ENCODE peak calls at places on chromosome 4, in seven cellular contexts. One of them, this sample, is unnamed. For H3K4me1, the result is how much of the 10 kb centered on the place peaks cover.

GRCh38 chr4:15577508-15577907 is 77.6 kb downstream of the FBXL5 start:
- DNase-seq in CD8-positive, alpha-beta T cell: no peak
- DNase-seq in upper lobe of right lung: no peak
- DNase-seq in psoas muscle: no peak
- DNase-seq in stomach: no peak
- DNase-seq in keratinocyte: no peak
- DNase-seq in Peyer's patch: no peak
- DNase-seq in this sample: no peak

GRCh38 chr4:109266236-109266635 is 36.2 kb downstream of the COL25A1 start:
- DNase-seq in stomach: no peak
- DNase-seq in psoas muscle: no peak
- DNase-seq in CD8-positive, alpha-beta T cell: no peak
- DNase-seq in Peyer's patch: no peak
- DNase-seq in upper lobe of right lung: no peak
- DNase-seq in keratinocyte: no peak
- DNase-seq in this sample: no peak

GRCh38 chr4:40121515-40121914 is 64.9 kb downstream of the N4BP2 start:
- DNase-seq in keratinocyte: peak
- DNase-seq in Peyer's patch: no peak
- DNase-seq in psoas muscle: no peak
- DNase-seq in stomach: no peak
- DNase-seq in CD8-positive, alpha-beta T cell: no peak
- DNase-seq in upper lobe of right lung: no peak
- DNase-seq in this sample: no peak

GRCh38 chr4:155604718-155605601 is 61.7 kb upstream of the GUCY1A1 start:
- DNase-seq in upper lobe of right lung: no peak
- DNase-seq in stomach: peak
- DNase-seq in CD8-positive, alpha-beta T cell: no peak
- DNase-seq in keratinocyte: no peak
- DNase-seq in Peyer's patch: no peak
- DNase-seq in psoas muscle: no peak
- DNase-seq in this sample: no peak

GRCh38 chr4:139501117-139501516 is 47.2 kb downstream of the RAB33B start:
- DNase-seq in Peyer's patch: no peak
- DNase-seq in upper lobe of right lung: no peak
- DNase-seq in CD8-positive, alpha-beta T cell: no peak
- DNase-seq in stomach: no peak
- DNase-seq in psoas muscle: no peak
- DNase-seq in keratinocyte: no peak
- DNase-seq in this sample: no peak

GRCh38 chr4:106796866-106797265 is 239.2 kb downstream of the DKK2 start:
- DNase-seq in upper lobe of right lung: no peak
- DNase-seq in keratinocyte: no peak
- DNase-seq in stomach: no peak
- DNase-seq in Peyer's patch: no peak
- DNase-seq in psoas muscle: no peak
- DNase-seq in CD8-positive, alpha-beta T cell: no peak
- DNase-seq in this sample: no peak

GRCh38 chr4:142406051-142406549 is 440.0 kb downstream of the INPP4B start:
- DNase-seq in psoas muscle: no peak
- DNase-seq in keratinocyte: no peak
- DNase-seq in stomach: no peak
- DNase-seq in Peyer's patch: no peak
- DNase-seq in CD8-positive, alpha-beta T cell: no peak
- DNase-seq in upper lobe of right lung: no peak
- DNase-seq in this sample: no peak

GRCh38 chr4:170128219-170128804 is 38.6 kb upstream of the AADAT start:
- DNase-seq in Peyer's patch: no peak
- DNase-seq in upper lobe of right lung: no peak
- DNase-seq in keratinocyte: no peak
- DNase-seq in CD8-positive, alpha-beta T cell: no peak
- DNase-seq in stomach: no peak
- DNase-seq in psoas muscle: no peak
- DNase-seq in this sample: no peak

GRCh38 chr4:74109116-74109791 is 10.3 kb upstream of the CXCL2 start:
- DNase-seq in psoas muscle: peak
- DNase-seq in Peyer's patch: no peak
- DNase-seq in keratinocyte: peak
- DNase-seq in stomach: no peak
- DNase-seq in upper lobe of right lung: no peak
- DNase-seq in CD8-positive, alpha-beta T cell: no peak
- DNase-seq in this sample: no peak

GRCh38 chr4:119152741-119153140 is 17.1 kb downstream of the MYOZ2 start:
- DNase-seq in upper lobe of right lung: no peak
- DNase-seq in keratinocyte: no peak
- DNase-seq in stomach: no peak
- DNase-seq in psoas muscle: no peak
- DNase-seq in Peyer's patch: no peak
- DNase-seq in CD8-positive, alpha-beta T cell: no peak
- DNase-seq in this sample: no peak

GRCh38 chr4:40933272-40934053 is 183.7 kb downstream of the NSUN7 start:
- DNase-seq in stomach: no peak
- DNase-seq in upper lobe of right lung: no peak
- DNase-seq in psoas muscle: no peak
- DNase-seq in Peyer's patch: no peak
- DNase-seq in keratinocyte: no peak
- DNase-seq in CD8-positive, alpha-beta T cell: no peak
- DNase-seq in this sample: no peak

GRCh38 chr4:147682755-147683154 is 1.2 kb downstream of the PRMT9 start:
- DNase-seq in psoas muscle: no peak
- DNase-seq in stomach: no peak
- DNase-seq in keratinocyte: no peak
- DNase-seq in CD8-positive, alpha-beta T cell: no peak
- DNase-seq in upper lobe of right lung: no peak
- DNase-seq in Peyer's patch: no peak
- DNase-seq in this sample: no peak

GRCh38 chr4:95232358-95233156 is 316.2 kb downstream of the UNC5C start:
- DNase-seq in upper lobe of right lung: no peak
- DNase-seq in psoas muscle: no peak
- DNase-seq in keratinocyte: no peak
- DNase-seq in Peyer's patch: no peak
- DNase-seq in stomach: no peak
- DNase-seq in CD8-positive, alpha-beta T cell: no peak
- DNase-seq in this sample: no peak

GRCh38 chr4:165787516-165788274 is 85.3 kb upstream of the TLL1 start:
- DNase-seq in Peyer's patch: no peak
- DNase-seq in keratinocyte: no peak
- DNase-seq in upper lobe of right lung: no peak
- DNase-seq in psoas muscle: no peak
- DNase-seq in CD8-positive, alpha-beta T cell: no peak
- DNase-seq in stomach: no peak
- DNase-seq in this sample: no peak

GRCh38 chr4:138909605-138910004 is 106.0 kb upstream of the NOCT start:
- DNase-seq in upper lobe of right lung: no peak
- DNase-seq in keratinocyte: no peak
- DNase-seq in stomach: no peak
- DNase-seq in Peyer's patch: no peak
- DNase-seq in CD8-positive, alpha-beta T cell: no peak
- DNase-seq in psoas muscle: no peak
- DNase-seq in this sample: no peak

GRCh38 chr4:7432531-7433375 is 2.0 kb downstream of the PSAPL1 start:
- DNase-seq in Peyer's patch: no peak
- DNase-seq in CD8-positive, alpha-beta T cell: no peak
- DNase-seq in keratinocyte: no peak
- DNase-seq in stomach: no peak
- DNase-seq in psoas muscle: no peak
- DNase-seq in upper lobe of right lung: peak
- DNase-seq in this sample: peak
- H3K4me1 ChIP-seq in Peyer's patch: under half
- H3K4me1 ChIP-seq in CD8-positive, alpha-beta T cell: under half
- H3K4me1 ChIP-seq in keratinocyte: under half
- H3K4me1 ChIP-seq in stomach: under half
- H3K4me1 ChIP-seq in psoas muscle: under half
- H3K4me1 ChIP-seq in upper lobe of right lung: under half
- H3K4me1 ChIP-seq in this sample: under half

DNA sequence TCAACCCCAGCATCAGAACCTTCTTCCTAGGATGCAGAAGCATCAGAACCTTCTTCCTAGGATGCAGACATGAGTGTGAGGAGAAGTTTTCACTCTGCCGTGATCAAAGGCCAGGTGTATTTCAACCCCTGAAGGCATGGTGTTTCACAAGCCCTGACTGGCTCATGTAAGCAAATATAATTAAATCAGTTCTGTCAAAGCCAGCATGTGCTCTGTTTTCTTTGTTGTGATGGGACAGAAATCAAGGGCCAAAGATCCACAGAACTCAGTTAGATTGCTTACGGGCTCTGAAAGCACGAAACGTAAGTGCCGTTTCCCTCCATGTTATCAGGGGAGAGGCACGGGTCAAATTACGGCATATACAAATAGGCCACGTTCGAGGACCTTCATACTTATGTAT is 32.0 kb upstream of the CLDN24 start:
- DNase-seq in CD8-positive, alpha-beta T cell: no peak
- DNase-seq in keratinocyte: no peak
- DNase-seq in stomach: no peak
- DNase-seq in upper lobe of right lung: no peak
- DNase-seq in Peyer's patch: no peak
- DNase-seq in psoas muscle: no peak
- DNase-seq in this sample: no peak
- H3K27ac ChIP-seq in CD8-positive, alpha-beta T cell: no peak
- H3K27ac ChIP-seq in keratinocyte: peak
- H3K27ac ChIP-seq in stomach: no peak
- H3K27ac ChIP-seq in upper lobe of right lung: no peak
- H3K27ac ChIP-seq in Peyer's patch: no peak
- H3K27ac ChIP-seq in psoas muscle: no peak
- H3K27ac ChIP-seq in this sample: no peak

GRCh38 chr4:112752061-112752460 is 115.1 kb downstream of the LARP7 start:
- DNase-seq in keratinocyte: no peak
- DNase-seq in stomach: no peak
- DNase-seq in CD8-positive, alpha-beta T cell: no peak
- DNase-seq in Peyer's patch: no peak
- DNase-seq in upper lobe of right lung: no peak
- DNase-seq in psoas muscle: no peak
- DNase-seq in this sample: no peak

GRCh38 chr4:112748352-112748900 is 111.5 kb downstream of the LARP7 start:
- DNase-seq in stomach: no peak
- DNase-seq in keratinocyte: no peak
- DNase-seq in psoas muscle: no peak
- DNase-seq in upper lobe of right lung: no peak
- DNase-seq in CD8-positive, alpha-beta T cell: no peak
- DNase-seq in Peyer's patch: no peak
- DNase-seq in this sample: no peak

GRCh38 chr4:112752510-112752909 is 115.6 kb downstream of the LARP7 start:
- DNase-seq in psoas muscle: no peak
- DNase-seq in Peyer's patch: no peak
- DNase-seq in keratinocyte: no peak
- DNase-seq in upper lobe of right lung: no peak
- DNase-seq in stomach: no peak
- DNase-seq in CD8-positive, alpha-beta T cell: no peak
- DNase-seq in this sample: no peak

GRCh38 chr4:112753333-112753732 is 116.4 kb downstream of the LARP7 start:
- DNase-seq in psoas muscle: no peak
- DNase-seq in Peyer's patch: no peak
- DNase-seq in keratinocyte: no peak
- DNase-seq in CD8-positive, alpha-beta T cell: no peak
- DNase-seq in upper lobe of right lung: no peak
- DNase-seq in stomach: no peak
- DNase-seq in this sample: no peak

GRCh38 chr4:112751447-112751846 is 114.5 kb downstream of the LARP7 start:
- DNase-seq in Peyer's patch: no peak
- DNase-seq in upper lobe of right lung: no peak
- DNase-seq in psoas muscle: no peak
- DNase-seq in CD8-positive, alpha-beta T cell: no peak
- DNase-seq in stomach: no peak
- DNase-seq in keratinocyte: no peak
- DNase-seq in this sample: no peak
- TF ChIP-seq CTCF in Peyer's patch: no peak
- TF ChIP-seq CTCF in upper lobe of right lung: no peak
- TF ChIP-seq CTCF in psoas muscle: no peak
- TF ChIP-seq CTCF in CD8-positive, alpha-beta T cell: no peak
- TF ChIP-seq CTCF in stomach: no peak
- TF ChIP-seq CTCF in keratinocyte: no peak
- TF ChIP-seq CTCF in this sample: no peak

GRCh38 chr4:703336-704197 is 2.1 kb upstream of the PCGF3 start:
- DNase-seq in stomach: no peak
- DNase-seq in keratinocyte: no peak
- DNase-seq in CD8-positive, alpha-beta T cell: no peak
- DNase-seq in upper lobe of right lung: no peak
- DNase-seq in psoas muscle: no peak
- DNase-seq in Peyer's patch: no peak
- DNase-seq in this sample: no peak

GRCh38 chr4:702618-703048 is 3.0 kb upstream of the PCGF3 start:
- DNase-seq in keratinocyte: no peak
- DNase-seq in psoas muscle: no peak
- DNase-seq in upper lobe of right lung: no peak
- DNase-seq in Peyer's patch: no peak
- DNase-seq in stomach: peak
- DNase-seq in CD8-positive, alpha-beta T cell: no peak
- DNase-seq in this sample: no peak

GRCh38 chr4:700587-701264 is 4.9 kb upstream of the PCGF3 start:
- DNase-seq in Peyer's patch: no peak
- DNase-seq in upper lobe of right lung: no peak
- DNase-seq in psoas muscle: no peak
- DNase-seq in CD8-positive, alpha-beta T cell: no peak
- DNase-seq in stomach: no peak
- DNase-seq in keratinocyte: no peak
- DNase-seq in this sample: no peak

GRCh38 chr4:704198-704891 is 1.3 kb upstream of the PCGF3 start:
- DNase-seq in psoas muscle: no peak
- DNase-seq in upper lobe of right lung: no peak
- DNase-seq in stomach: no peak
- DNase-seq in Peyer's patch: no peak
- DNase-seq in keratinocyte: no peak
- DNase-seq in CD8-positive, alpha-beta T cell: no peak
- DNase-seq in this sample: peak

GRCh38 chr4:699816-700580 is 5.6 kb upstream of the PCGF3 start:
- DNase-seq in CD8-positive, alpha-beta T cell: no peak
- DNase-seq in keratinocyte: no peak
- DNase-seq in Peyer's patch: no peak
- DNase-seq in upper lobe of right lung: no peak
- DNase-seq in psoas muscle: no peak
- DNase-seq in stomach: no peak
- DNase-seq in this sample: no peak
- H3K4me1 ChIP-seq in CD8-positive, alpha-beta T cell: under half
- H3K4me1 ChIP-seq in keratinocyte: under half
- H3K4me1 ChIP-seq in Peyer's patch: under half
- H3K4me1 ChIP-seq in upper lobe of right lung: under half
- H3K4me1 ChIP-seq in psoas muscle: under half
- H3K4me1 ChIP-seq in stomach: under half
- H3K4me1 ChIP-seq in this sample: under half

This sample was measured in pancreas.